ENCODE peak calls at places on chromosomes 1 and 21, in six cellular contexts. K, I, C, S, Z and R are unnamed samples.
A peak's percentile ranks its signal among the peaks of the same experiment; 100 is the strongest.

GRCh38 chr1:226181996-226182714 is 4.4 kb downstream of the ACBD3 start:
- DNase-seq in S (peak; percentile 87), C (peak; percentile 51), Z (peak; percentile 33), I (peak; percentile 52), K (peak; percentile 78), R (peak; percentile 29)

GRCh38 chr1:160325252-160325651 is 17.8 kb downstream of the COPA start:
- DNase-seq in K (no peak), Z (no peak), I (no peak), S (no peak), C (no peak), R (no peak)

GRCh38 chr1:111973150-111973549 is 16.3 kb downstream of the KCND3 start:
- DNase-seq in Z (no peak), C (no peak), K (no peak), S (no peak), I (no peak), R (no peak)

GRCh38 chr21:42262826-42263225 is 43.9 kb downstream of the ABCG1 start:
- DNase-seq in Z (no peak), I (peak; percentile 24), C (peak; percentile 45), S (peak; percentile 7), K (peak; percentile 77), R (no peak)

GRCh38 chr1:3564921-3565831 is 46.1 kb downstream of the MEGF6 start:
- DNase-seq in I (no peak), Z (no peak), K (peak; percentile 44), C (peak; percentile 93), S (peak; percentile 10), R (no peak)

GRCh38 chr1:82790556-82790955 is 989.8 kb downstream of the ADGRL2 start:
- DNase-seq in C (no peak), I (no peak), K (no peak), S (no peak), Z (no peak), R (no peak)

GRCh38 chr1:25675729-25676476 is 59.3 kb downstream of the MAN1C1 start:
- DNase-seq in I (no peak), K (no peak), S (no peak), C (no peak), Z (no peak), R (no peak)

GRCh38 chr1:58755468-58755872 is 28.4 kb downstream of the JUN start:
- DNase-seq in I (peak; percentile 33), Z (peak; percentile 96), C (no peak), K (peak; percentile 99), S (peak; percentile 99), R (peak; percentile 100)

GRCh38 chr1:41608242-41608641 is 123.8 kb upstream of the EDN2 start:
- DNase-seq in C (no peak), I (no peak), K (no peak), Z (peak; percentile 35), S (no peak), R (no peak)

GRCh38 chr1:2468041-2468472 is 8.0 kb upstream of the PLCH2 start:
- DNase-seq in C (peak; percentile 65), K (peak; percentile 48), Z (no peak), I (no peak), S (no peak), R (no peak)

GRCh38 chr1:233364695-233365539 is 37.4 kb downstream of the MAP3K21 start:
- DNase-seq in S (peak; percentile 26), I (no peak), C (peak; percentile 34), Z (no peak), K (peak; percentile 65), R (peak; percentile 7)

DNA sequence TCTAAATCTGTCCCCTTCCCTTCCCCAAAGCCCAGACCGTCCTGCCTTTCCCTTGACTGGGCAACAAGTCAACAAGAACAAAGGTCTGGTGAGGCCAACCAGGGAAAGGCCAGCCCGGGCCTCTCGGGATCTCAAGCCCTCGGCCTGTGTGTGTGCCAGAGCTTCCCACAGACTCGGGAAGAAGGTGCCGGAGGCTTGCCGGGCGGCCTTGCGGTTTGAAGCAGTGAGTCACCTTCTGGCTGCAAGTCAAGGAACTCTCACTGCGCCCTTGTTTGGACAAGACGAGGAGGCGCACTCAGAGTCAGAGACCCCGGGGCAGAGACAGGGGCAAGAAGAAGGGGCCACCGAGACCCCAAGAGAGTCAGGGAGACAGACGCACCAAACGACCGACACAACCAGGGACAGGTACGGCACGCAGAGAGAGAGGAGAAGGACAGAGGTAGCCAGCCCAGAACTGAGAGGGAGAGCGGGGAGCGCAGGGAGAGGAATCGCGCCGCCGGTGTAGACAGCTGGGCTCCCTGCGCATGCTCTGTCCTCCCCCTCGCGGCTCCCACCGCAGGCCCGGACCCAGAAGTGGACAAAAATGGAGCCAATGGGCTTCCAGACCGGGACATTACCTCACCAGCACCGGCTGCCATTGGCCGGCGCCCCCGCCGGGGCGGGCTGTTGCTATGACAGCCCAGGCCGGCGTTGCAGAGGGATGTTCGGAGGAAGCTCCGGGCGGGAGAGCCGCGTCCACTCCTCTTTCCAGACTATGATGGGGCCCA is 66.6 kb upstream of the LAPTM5 start:
- DNase-seq in C (peak; percentile 99), S (peak; percentile 100), I (peak; percentile 93), Z (peak; percentile 98), K (peak; percentile 98), R (peak; percentile 97)
- TF ChIP-seq CTCF in C (no peak), S (no peak), I (peak; percentile 37), Z (no peak), K (no peak), R (no peak)

GRCh38 chr1:212721388-212722247 is 22.0 kb upstream of the BATF3 start:
- DNase-seq in Z (peak; percentile 45), S (peak; percentile 83), I (no peak), C (no peak), K (peak; percentile 99), R (peak; percentile 59)
- H3K4me3 ChIP-seq in Z (no peak overlapping the region), S (no peak overlapping the region), I (no peak overlapping the region), C (no peak overlapping the region), K (peak overlapping the region; percentile 47), R (no peak overlapping the region)

DNA sequence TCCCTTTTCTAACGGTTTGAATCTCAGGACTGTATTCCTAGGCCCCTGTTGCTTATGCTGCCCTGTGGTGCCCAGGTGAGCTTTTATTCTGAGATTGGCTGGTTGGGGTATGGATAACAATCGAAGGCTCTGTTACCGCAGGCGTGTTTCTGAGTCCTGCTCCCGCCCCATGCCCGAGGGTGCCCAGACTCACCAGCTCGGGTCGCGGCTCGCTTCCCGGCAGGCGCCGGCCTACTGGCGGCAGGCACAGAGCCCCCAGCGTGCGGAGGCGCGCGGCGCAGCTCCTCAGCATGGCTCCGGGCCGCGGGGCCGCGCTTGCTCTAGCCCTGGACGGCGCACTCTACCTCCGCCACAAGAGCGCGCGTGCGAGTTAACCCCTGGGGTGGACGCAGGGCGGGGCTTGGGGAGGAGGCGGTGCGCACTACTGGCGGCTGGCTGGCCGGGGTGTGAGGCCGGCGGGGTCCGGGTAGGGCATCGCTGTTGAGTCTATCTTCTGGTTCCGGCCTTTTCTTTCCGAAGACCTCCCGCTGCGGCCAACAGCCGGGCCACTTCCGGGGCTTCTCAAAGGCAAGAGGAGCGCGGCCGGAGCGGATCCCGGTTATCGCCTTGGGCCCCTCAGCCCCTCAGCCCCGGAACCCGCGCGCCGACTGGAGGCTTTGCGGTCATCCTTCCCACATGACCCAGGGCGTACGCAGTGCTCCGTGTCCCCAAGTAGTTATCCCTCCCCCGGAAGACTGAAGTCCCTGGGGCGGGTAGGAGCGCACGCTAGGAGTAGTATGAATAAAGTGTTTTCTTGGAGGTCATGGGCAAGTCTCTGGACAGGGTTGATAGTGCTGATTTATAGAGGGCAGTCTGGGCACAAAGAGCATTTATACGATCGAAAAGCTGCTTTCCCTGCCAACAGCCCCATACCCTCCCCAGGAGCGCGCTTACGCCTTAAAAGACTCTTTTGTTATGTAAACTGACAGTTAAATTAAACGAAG is at the start of gene THEM4:
- DNase-seq in C (peak; percentile 98), K (peak; percentile 98), S (peak; percentile 95), Z (peak; percentile 92), I (peak; percentile 95), R (peak; percentile 81)
- TF ChIP-seq CTCF in C (peak; percentile 30), K (peak; percentile 37), S (no peak), Z (no peak), I (peak; percentile 56), R (no peak)

GRCh38 chr1:38559180-38559874 is 300.2 kb downstream of the RRAGC start:
- DNase-seq in K (no peak), I (no peak), S (no peak), Z (no peak), C (no peak), R (no peak)
- H3K4me3 ChIP-seq in K (no peak overlapping the region), I (no peak overlapping the region), S (no peak overlapping the region), Z (no peak overlapping the region), C (no peak overlapping the region), R (no peak overlapping the region)

DNA sequence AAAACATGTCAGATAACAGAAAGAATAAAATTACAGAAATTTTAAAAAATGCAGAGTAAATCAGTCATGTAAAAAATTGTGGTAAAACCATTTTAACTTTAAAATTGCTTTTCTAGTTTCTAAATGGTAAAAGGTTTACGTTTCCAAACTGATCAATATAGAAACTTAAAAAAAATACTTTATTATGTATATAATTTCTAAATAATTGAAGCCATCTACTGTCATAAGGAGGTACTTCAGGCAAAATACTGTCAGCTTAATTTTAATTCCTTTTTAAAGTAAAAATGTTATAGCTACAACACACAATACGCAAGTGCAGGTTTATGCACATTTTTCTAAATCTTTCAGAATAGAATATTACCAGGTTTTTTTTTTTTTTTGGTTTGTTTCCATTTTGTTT is 159.9 kb downstream of the HFM1 start:
- DNase-seq in K (no peak), I (no peak), Z (no peak), C (no peak), S (no peak), R (no peak)
- TF ChIP-seq CTCF in K (peak; percentile 23), I (no peak), Z (no peak), C (no peak), S (peak; percentile 10), R (no peak)